ENCODE peak calls at places on chromosomes 1 and 21, in ten cellular contexts. F is fibroblast of lung; S is trophoblast cell; M is prostate gland; N is K562; C is upper lobe of left lung; E is AG10803; Y is amygdala; A is colonic mucosa; X is stimulated activated CD4-positive, alpha-beta T cell treated with anti-CD3 and anti-CD28 coated beads, Interleukin-2, amount 100 ng/mL, for 48 hours. L is an unnamed sample.

GRCh38 chr1:198295975-198296374 is 139.2 kb downstream of the NEK7 start:
- DNase-seq in X (no peak), A (no peak), E (no peak), N (no peak), M (no peak), S (no peak), Y (no peak), C (no peak), F (no peak), L (no peak)

GRCh38 chr1:60692031-60692430 is 390.3 kb upstream of the NFIA start:
- DNase-seq in A (no peak), C (no peak), F (no peak), E (no peak), N (no peak), S (no peak), M (no peak), X (no peak), Y (no peak), L (no peak)

GRCh38 chr1:116832268-116832931 is 77.3 kb upstream of the PTGFRN start:
- DNase-seq in A (no peak), E (no peak), C (no peak), M (no peak), X (no peak), S (no peak), Y (no peak), N (no peak), F (no peak), L (no peak)

GRCh38 chr1:229024528-229025119 is 246.3 kb upstream of the RAB4A start:
- DNase-seq in X (no peak), S (peak), C (peak), A (peak), E (peak), N (peak), M (no peak), F (peak), Y (no peak), L (no peak)

GRCh38 chr1:9607352-9607751 is 18.6 kb downstream of the TMEM201 start:
- DNase-seq in M (no peak), S (no peak), C (peak), A (no peak), F (no peak), X (no peak), N (no peak), Y (no peak), E (no peak), L (no peak)

GRCh38 chr1:20640183-20640597 is 6.9 kb downstream of the PINK1 start:
- DNase-seq in A (peak), Y (no peak), N (peak), C (no peak), E (peak), M (peak), F (peak), S (no peak), X (peak), L (no peak)

GRCh38 chr1:155326659-155327058 is 6.0 kb downstream of the RUSC1 start:
- DNase-seq in C (peak), N (no peak), Y (no peak), F (no peak), E (no peak), M (no peak), S (no peak), X (no peak), A (no peak), L (no peak)

GRCh38 chr1:65066379-65066765 is 81.6 kb upstream of the AK4 start:
- DNase-seq in E (no peak), F (no peak), X (no peak), M (no peak), N (no peak), Y (no peak), S (peak), C (no peak), A (no peak), L (no peak)

GRCh38 chr1:209769171-209769904 is 13.5 kb downstream of the TRAF3IP3 start:
- DNase-seq in E (peak), Y (no peak), A (peak), C (no peak), N (no peak), X (peak), S (no peak), M (no peak), F (peak), L (no peak)

GRCh38 chr1:152623203-152623844 is 421 bp upstream of the LCE3A start:
- DNase-seq in E (no peak), F (no peak), M (no peak), N (peak), X (peak), C (peak), A (no peak), S (peak), Y (no peak), L (no peak)

GRCh38 chr1:247367786-247368342 is 36.2 kb upstream of the ZNF496 start:
- DNase-seq in Y (no peak), C (no peak), X (no peak), F (no peak), E (no peak), N (no peak), S (no peak), M (no peak), A (no peak), L (no peak)

GRCh38 chr1:182803846-182804245 is 14.3 kb downstream of the NPL start:
- DNase-seq in S (no peak), F (no peak), C (no peak), N (no peak), Y (no peak), A (no peak), E (no peak), M (no peak), X (no peak), L (no peak)

GRCh38 chr1:39295901-39296300 is 91.4 kb downstream of the MACF1 start:
- DNase-seq in S (no peak), X (no peak), Y (no peak), C (no peak), E (no peak), M (no peak), N (no peak), A (no peak), F (no peak), L (no peak)

GRCh38 chr1:206690516-206690915 is 5.8 kb downstream of the MAPKAPK2 start:
- DNase-seq in F (no peak), M (no peak), A (no peak), C (no peak), Y (no peak), N (no peak), E (no peak), S (no peak), X (no peak), L (peak)

GRCh38 chr21:15616864-15617574 is 112.8 kb upstream of the USP25 start:
- DNase-seq in C (no peak), M (no peak), A (no peak), X (no peak), S (no peak), N (no peak), F (peak), E (no peak), Y (no peak), L (no peak)

GRCh38 chr1:43232071-43232470 is 37.7 kb upstream of the TMEM125 start:
- DNase-seq in S (peak), A (no peak), F (peak), M (no peak), N (no peak), E (peak), X (no peak), Y (no peak), C (no peak), L (no peak)

GRCh38 chr1:207242911-207243310 is 78.6 kb upstream of the CD55 start:
- DNase-seq in C (no peak), E (no peak), X (no peak), Y (no peak), M (no peak), A (no peak), S (no peak), F (no peak), N (no peak), L (no peak)

GRCh38 chr1:209820986-209821385 is 6.8 kb upstream of the UTP25 start:
- DNase-seq in N (no peak), X (no peak), S (no peak), F (no peak), C (no peak), E (no peak), Y (no peak), A (no peak), M (no peak), L (no peak)

GRCh38 chr1:4306559-4307467 is 347.6 kb upstream of the AJAP1 start:
- DNase-seq in E (no peak), Y (no peak), N (no peak), C (no peak), S (no peak), M (no peak), X (no peak), A (no peak), F (no peak), L (no peak)

GRCh38 chr1:245901565-245901964 is 605.5 kb downstream of the SMYD3 start:
- DNase-seq in X (no peak), M (no peak), Y (no peak), C (no peak), N (no peak), A (no peak), S (no peak), E (no peak), F (no peak), L (no peak)

GRCh38 chr1:222104661-222105392 is 362.9 kb upstream of the DUSP10 start:
- DNase-seq in Y (no peak), X (no peak), M (no peak), F (peak), E (no peak), N (no peak), C (no peak), A (no peak), S (no peak), L (no peak)

GRCh38 chr1:245603311-245603865 is 448.6 kb downstream of the KIF26B start:
- DNase-seq in A (no peak), S (no peak), N (no peak), M (no peak), C (no peak), E (no peak), F (peak), Y (no peak), X (no peak), L (no peak)

GRCh38 chr1:234827181-234827580 is 217.2 kb upstream of the IRF2BP2 start:
- DNase-seq in N (no peak), X (no peak), M (no peak), F (no peak), Y (no peak), E (no peak), A (no peak), S (no peak), C (no peak), L (no peak)

GRCh38 chr1:30024411-30025195 is 698.8 kb downstream of the MATN1 start:
- DNase-seq in S (no peak), Y (no peak), F (no peak), N (no peak), C (no peak), X (no peak), M (no peak), E (no peak), A (no peak), L (no peak)

GRCh38 chr1:221768444-221769066 is 26.7 kb upstream of the DUSP10 start:
- DNase-seq in A (no peak), E (no peak), M (no peak), S (no peak), Y (no peak), N (no peak), X (no peak), F (no peak), C (no peak), L (no peak)

GRCh38 chr21:34833465-34833864 is 164.7 kb downstream of the CLIC6 start:
- DNase-seq in E (no peak), Y (no peak), A (no peak), C (no peak), S (no peak), M (no peak), N (no peak), X (no peak), F (no peak), L (no peak)

GRCh38 chr1:175911138-175911537 is 167.7 kb upstream of the TNR start:
- DNase-seq in E (no peak), M (no peak), A (no peak), X (no peak), Y (no peak), C (no peak), N (no peak), S (no peak), F (peak), L (no peak)

GRCh38 chr1:232899278-232899677 is 51.1 kb upstream of the NTPCR start:
- DNase-seq in X (no peak), S (no peak), E (no peak), M (no peak), N (no peak), Y (no peak), F (no peak), A (no peak), C (peak), L (no peak)

GRCh38 chr1:38071530-38072266 is 25.1 kb upstream of the POU3F1 start:
- DNase-seq in S (no peak), X (no peak), Y (no peak), M (peak), C (no peak), N (peak), A (no peak), F (peak), E (peak), L (peak)

GRCh38 chr1:202047977-202048376 is 37.6 kb downstream of the ELF3 start:
- DNase-seq in E (no peak), F (no peak), Y (no peak), C (no peak), S (no peak), X (no peak), N (no peak), M (no peak), A (peak), L (no peak)

GRCh38 chr1:152141971-152142584 is 16.9 kb downstream of the RPTN start:
- DNase-seq in A (peak), E (peak), F (peak), X (peak), C (no peak), S (peak), N (peak), Y (no peak), M (peak), L (peak)

GRCh38 chr21:42032266-42032665 is 22.1 kb upstream of the ZBTB21 start:
- DNase-seq in A (no peak), F (no peak), X (no peak), S (no peak), C (no peak), M (no peak), Y (no peak), N (no peak), E (no peak), L (no peak)

L was measured in NCI-H524.